ENCODE peak calls at places on chromosomes 1 and 21, in ten cellular contexts. One of them, this sample, is unnamed.

GRCh38 chr1:246221390-246222240 is 285.5 kb downstream of the SMYD3 start:
- DNase-seq in LoVo: no peak
- DNase-seq in neural crest cell: no peak
- DNase-seq in T-helper 1 cell: no peak
- DNase-seq in HEK293T: no peak
- DNase-seq in left cardiac atrium: no peak
- DNase-seq in substantia nigra: peak
- DNase-seq in transverse colon: no peak
- DNase-seq in globus pallidus: no peak
- DNase-seq in astrocyte of the cerebellum: no peak
- DNase-seq in this sample: no peak

GRCh38 chr1:29166291-29166878 is 15.3 kb downstream of the SRSF4 start:
- DNase-seq in LoVo: no peak
- DNase-seq in neural crest cell: no peak
- DNase-seq in T-helper 1 cell: no peak
- DNase-seq in HEK293T: no peak
- DNase-seq in left cardiac atrium: no peak
- DNase-seq in substantia nigra: no peak
- DNase-seq in transverse colon: peak
- DNase-seq in globus pallidus: no peak
- DNase-seq in astrocyte of the cerebellum: no peak
- DNase-seq in this sample: peak

GRCh38 chr1:19349999-19350398 is 37.9 kb downstream of the SLC66A1 start:
- DNase-seq in LoVo: no peak
- DNase-seq in neural crest cell: no peak
- DNase-seq in T-helper 1 cell: no peak
- DNase-seq in HEK293T: no peak
- DNase-seq in left cardiac atrium: no peak
- DNase-seq in substantia nigra: no peak
- DNase-seq in transverse colon: no peak
- DNase-seq in globus pallidus: no peak
- DNase-seq in astrocyte of the cerebellum: no peak
- DNase-seq in this sample: no peak

GRCh38 chr1:66320231-66320630 is 213.7 kb upstream of the SGIP1 start:
- DNase-seq in LoVo: no peak
- DNase-seq in neural crest cell: no peak
- DNase-seq in T-helper 1 cell: no peak
- DNase-seq in HEK293T: no peak
- DNase-seq in left cardiac atrium: no peak
- DNase-seq in substantia nigra: no peak
- DNase-seq in transverse colon: no peak
- DNase-seq in globus pallidus: no peak
- DNase-seq in astrocyte of the cerebellum: no peak
- DNase-seq in this sample: no peak

GRCh38 chr1:54795100-54795665 is 5.9 kb downstream of the TTC22 start:
- DNase-seq in LoVo: no peak
- DNase-seq in neural crest cell: no peak
- DNase-seq in T-helper 1 cell: no peak
- DNase-seq in HEK293T: no peak
- DNase-seq in left cardiac atrium: no peak
- DNase-seq in substantia nigra: no peak
- DNase-seq in transverse colon: no peak
- DNase-seq in globus pallidus: no peak
- DNase-seq in astrocyte of the cerebellum: no peak
- DNase-seq in this sample: no peak

GRCh38 chr1:77687519-77687906 is 5.1 kb upstream of the ZZZ3 start:
- DNase-seq in LoVo: no peak
- DNase-seq in neural crest cell: peak
- DNase-seq in T-helper 1 cell: no peak
- DNase-seq in HEK293T: no peak
- DNase-seq in left cardiac atrium: peak
- DNase-seq in substantia nigra: no peak
- DNase-seq in transverse colon: no peak
- DNase-seq in globus pallidus: no peak
- DNase-seq in astrocyte of the cerebellum: no peak
- DNase-seq in this sample: peak

GRCh38 chr1:22105611-22106207 is 37.2 kb downstream of the WNT4 start:
- DNase-seq in LoVo: peak
- DNase-seq in neural crest cell: no peak
- DNase-seq in T-helper 1 cell: no peak
- DNase-seq in HEK293T: peak
- DNase-seq in left cardiac atrium: no peak
- DNase-seq in substantia nigra: no peak
- DNase-seq in transverse colon: no peak
- DNase-seq in globus pallidus: no peak
- DNase-seq in astrocyte of the cerebellum: peak
- DNase-seq in this sample: peak

GRCh38 chr21:44920694-44921604 is at the start of gene ITGB2:
- DNase-seq in LoVo: no peak
- DNase-seq in neural crest cell: no peak
- DNase-seq in T-helper 1 cell: no peak
- DNase-seq in HEK293T: no peak
- DNase-seq in left cardiac atrium: peak
- DNase-seq in substantia nigra: no peak
- DNase-seq in transverse colon: peak
- DNase-seq in globus pallidus: no peak
- DNase-seq in astrocyte of the cerebellum: no peak
- DNase-seq in this sample: peak

GRCh38 chr1:28668956-28669719 is 554 bp downstream of the GMEB1 start:
- DNase-seq in LoVo: peak
- DNase-seq in neural crest cell: peak
- DNase-seq in T-helper 1 cell: peak
- DNase-seq in HEK293T: peak
- DNase-seq in left cardiac atrium: peak
- DNase-seq in substantia nigra: peak
- DNase-seq in transverse colon: peak
- DNase-seq in globus pallidus: peak
- DNase-seq in astrocyte of the cerebellum: no peak
- DNase-seq in this sample: peak

GRCh38 chr21:28229811-28230210 is 762.9 kb downstream of the LTN1 start:
- DNase-seq in LoVo: no peak
- DNase-seq in neural crest cell: no peak
- DNase-seq in T-helper 1 cell: no peak
- DNase-seq in HEK293T: no peak
- DNase-seq in left cardiac atrium: no peak
- DNase-seq in substantia nigra: no peak
- DNase-seq in transverse colon: no peak
- DNase-seq in globus pallidus: no peak
- DNase-seq in astrocyte of the cerebellum: no peak
- DNase-seq in this sample: no peak

GRCh38 chr1:247118946-247119446 is 14.8 kb upstream of the ZNF669 start:
- DNase-seq in LoVo: peak
- DNase-seq in neural crest cell: no peak
- DNase-seq in T-helper 1 cell: no peak
- DNase-seq in HEK293T: peak
- DNase-seq in left cardiac atrium: no peak
- DNase-seq in substantia nigra: no peak
- DNase-seq in transverse colon: no peak
- DNase-seq in globus pallidus: no peak
- DNase-seq in astrocyte of the cerebellum: no peak
- DNase-seq in this sample: no peak

GRCh38 chr1:186750250-186750649 is 70.0 kb upstream of the PTGS2 start:
- DNase-seq in LoVo: no peak
- DNase-seq in neural crest cell: no peak
- DNase-seq in T-helper 1 cell: no peak
- DNase-seq in HEK293T: no peak
- DNase-seq in left cardiac atrium: no peak
- DNase-seq in substantia nigra: no peak
- DNase-seq in transverse colon: no peak
- DNase-seq in globus pallidus: no peak
- DNase-seq in astrocyte of the cerebellum: no peak
- DNase-seq in this sample: no peak

GRCh38 chr1:41714613-41715389 is 203.9 kb downstream of the HIVEP3 start:
- DNase-seq in LoVo: no peak
- DNase-seq in neural crest cell: no peak
- DNase-seq in T-helper 1 cell: no peak
- DNase-seq in HEK293T: no peak
- DNase-seq in left cardiac atrium: no peak
- DNase-seq in substantia nigra: no peak
- DNase-seq in transverse colon: no peak
- DNase-seq in globus pallidus: no peak
- DNase-seq in astrocyte of the cerebellum: no peak
- DNase-seq in this sample: peak

GRCh38 chr21:36945496-36946138 is 20.9 kb downstream of the HLCS start:
- DNase-seq in LoVo: no peak
- DNase-seq in neural crest cell: no peak
- DNase-seq in T-helper 1 cell: no peak
- DNase-seq in HEK293T: no peak
- DNase-seq in left cardiac atrium: no peak
- DNase-seq in substantia nigra: no peak
- DNase-seq in transverse colon: no peak
- DNase-seq in globus pallidus: no peak
- DNase-seq in astrocyte of the cerebellum: no peak
- DNase-seq in this sample: no peak

GRCh38 chr1:171794085-171794484 is 12.6 kb downstream of the METTL13 start:
- DNase-seq in LoVo: no peak
- DNase-seq in neural crest cell: no peak
- DNase-seq in T-helper 1 cell: no peak
- DNase-seq in HEK293T: no peak
- DNase-seq in left cardiac atrium: no peak
- DNase-seq in substantia nigra: no peak
- DNase-seq in transverse colon: no peak
- DNase-seq in globus pallidus: no peak
- DNase-seq in astrocyte of the cerebellum: no peak
- DNase-seq in this sample: no peak

GRCh38 chr21:28818663-28819278 is 173.9 kb downstream of the LTN1 start:
- DNase-seq in LoVo: no peak
- DNase-seq in neural crest cell: no peak
- DNase-seq in T-helper 1 cell: no peak
- DNase-seq in HEK293T: no peak
- DNase-seq in left cardiac atrium: no peak
- DNase-seq in substantia nigra: no peak
- DNase-seq in transverse colon: no peak
- DNase-seq in globus pallidus: no peak
- DNase-seq in astrocyte of the cerebellum: no peak
- DNase-seq in this sample: no peak

GRCh38 chr1:3072948-3073519 is 4.0 kb downstream of the PRDM16 start:
- DNase-seq in LoVo: no peak
- DNase-seq in neural crest cell: no peak
- DNase-seq in T-helper 1 cell: no peak
- DNase-seq in HEK293T: no peak
- DNase-seq in left cardiac atrium: no peak
- DNase-seq in substantia nigra: no peak
- DNase-seq in transverse colon: no peak
- DNase-seq in globus pallidus: no peak
- DNase-seq in astrocyte of the cerebellum: no peak
- DNase-seq in this sample: peak